ENCODE peak calls at places on chromosomes 5 and 9, in five cellular contexts. K, O, S, M and V are unnamed samples.

GRCh38 chr5:4862500-4862899 is 277.6 kb upstream of the ADAMTS16 start:
- DNase-seq in K (peak), S (peak), O (peak), M (peak), V (peak)

GRCh38 chr9:135494791-135495559 is 5.5 kb upstream of the MRPS2 start:
- DNase-seq in O (no peak), M (no peak), K (no peak), S (no peak), V (no peak)

GRCh38 chr9:98964911-98965336 is 21.2 kb downstream of the COL15A1 start:
- DNase-seq in K (peak), S (no peak), M (no peak), O (no peak), V (no peak)

GRCh38 chr9:38214441-38214840 is 145.4 kb upstream of the SHB start:
- DNase-seq in K (no peak), M (no peak), S (peak), O (no peak), V (no peak)

GRCh38 chr5:116395178-116395577 is 179.4 kb downstream of the SEMA6A start:
- DNase-seq in K (no peak), M (no peak), S (no peak), O (no peak), V (no peak)

GRCh38 chr9:76085596-76085995 is 195.1 kb downstream of the PCSK5 start:
- DNase-seq in O (no peak), K (no peak), M (no peak), S (no peak), V (no peak)

GRCh38 chr9:98807070-98807810 is at the start of gene GALNT12:
- DNase-seq in M (no peak), S (peak), K (peak), O (no peak), V (no peak)

GRCh38 chr9:89677696-89678393 is 73.0 kb downstream of the GADD45G start:
- DNase-seq in M (no peak), K (no peak), S (no peak), O (no peak), V (no peak)

GRCh38 chr5:133663380-133664054 is 51.2 kb upstream of the FSTL4 start:
- DNase-seq in K (no peak), M (no peak), S (no peak), O (no peak), V (no peak)

GRCh38 chr5:1118738-1119137 is 6.9 kb upstream of the SLC12A7 start:
- DNase-seq in M (no peak), O (no peak), S (peak), K (no peak), V (no peak)

GRCh38 chr5:56075361-56075760 is 80.6 kb upstream of the IL6ST start:
- DNase-seq in S (no peak), M (peak), O (peak), K (peak), V (peak)

GRCh38 chr9:78898239-78898638 is 601.3 kb downstream of the PSAT1 start:
- DNase-seq in M (peak), K (peak), O (no peak), S (no peak), V (peak)

GRCh38 chr9:34254141-34254913 is 74.7 kb downstream of the KIF24 start:
- DNase-seq in S (no peak), M (peak), O (peak), K (peak), V (peak)

GRCh38 chr9:112119225-112120045 is 55.7 kb downstream of the SUSD1 start:
- DNase-seq in O (peak), S (peak), K (no peak), M (peak), V (peak)

GRCh38 chr9:113638916-113639315 is 175.4 kb downstream of the RGS3 start:
- DNase-seq in K (no peak), S (no peak), M (no peak), O (no peak), V (no peak)

GRCh38 chr5:136030252-136030651 is 1.5 kb downstream of the TGFBI start:
- DNase-seq in M (no peak), S (no peak), K (no peak), O (no peak), V (no peak)

GRCh38 chr5:40646286-40646685 is 33.4 kb upstream of the PTGER4 start:
- DNase-seq in O (no peak), S (no peak), K (no peak), M (no peak), V (no peak)

GRCh38 chr5:40648150-40648549 is 31.6 kb upstream of the PTGER4 start:
- DNase-seq in O (no peak), S (no peak), M (no peak), K (no peak), V (no peak)

GRCh38 chr5:40652441-40653220 is 27.1 kb upstream of the PTGER4 start:
- DNase-seq in K (no peak), S (no peak), O (no peak), M (no peak), V (no peak)

GRCh38 chr5:40653221-40654022 is 26.3 kb upstream of the PTGER4 start:
- DNase-seq in M (no peak), O (no peak), K (no peak), S (no peak), V (no peak)

DNA sequence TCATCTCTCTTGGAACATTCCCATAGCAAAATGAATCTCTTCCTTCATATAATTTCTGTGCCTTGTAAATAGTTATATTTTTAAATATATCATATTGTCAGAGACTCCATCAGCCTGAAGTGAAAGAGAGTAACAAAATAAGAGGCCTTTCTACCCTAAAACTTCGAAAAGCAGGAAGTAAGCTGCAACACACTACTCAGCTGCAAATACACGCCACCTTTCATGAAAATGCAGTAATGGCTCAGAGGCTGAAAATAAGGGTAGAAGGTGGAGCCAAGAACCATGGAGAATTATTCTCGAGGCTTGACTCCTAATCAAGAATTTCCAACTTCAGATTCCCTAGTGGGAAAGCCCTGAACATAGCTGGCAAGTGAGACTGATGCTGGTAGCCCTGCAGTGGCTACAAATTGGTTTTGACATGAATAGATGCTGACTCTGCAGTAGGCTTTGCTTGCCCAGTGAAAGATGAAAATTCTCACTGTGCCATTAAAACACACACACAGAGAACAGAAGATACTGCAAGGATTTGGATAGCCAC is 30.2 kb upstream of the PTGER4 start:
- DNase-seq in M (no peak), O (no peak), K (no peak), S (no peak), V (no peak)
- H3K9ac ChIP-seq in M (no peak), O (no peak), K (no peak), S (no peak), V (no peak)

GRCh38 chr9:133875131-133875530 is 117.0 kb downstream of the VAV2 start:
- DNase-seq in K (no peak), O (no peak), S (no peak), M (no peak), V (no peak)

GRCh38 chr9:133873006-133873780 is 118.9 kb downstream of the VAV2 start:
- DNase-seq in K (no peak), S (no peak), M (no peak), O (peak), V (no peak)

GRCh38 chr9:133876144-133876543 is 116.0 kb downstream of the VAV2 start:
- DNase-seq in O (no peak), M (no peak), K (no peak), S (peak), V (no peak)

GRCh38 chr9:133874061-133874638 is 118.0 kb downstream of the VAV2 start:
- DNase-seq in K (peak), O (peak), S (peak), M (peak), V (peak)

DNA sequence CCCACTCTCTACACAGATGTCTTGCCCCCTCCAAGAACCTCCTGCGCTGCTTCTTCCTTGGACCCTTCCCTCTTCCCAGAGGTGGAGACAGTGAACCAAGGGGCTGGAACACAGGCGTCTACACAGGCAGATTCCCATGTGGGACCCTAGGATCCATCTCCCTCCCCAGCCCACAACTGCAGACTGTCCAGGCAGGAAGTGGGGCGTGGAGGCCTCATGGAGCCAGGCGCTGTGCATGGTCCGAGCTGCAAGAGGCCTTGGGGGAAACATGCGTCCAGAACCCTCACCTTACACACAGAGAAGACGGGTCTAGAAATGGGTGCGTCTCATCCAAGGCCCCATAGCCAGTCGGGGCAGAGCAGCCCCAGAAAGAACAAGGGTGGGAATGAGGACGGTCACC is 117.5 kb downstream of the VAV2 start:
- DNase-seq in O (no peak), S (no peak), M (no peak), K (no peak), V (no peak)
- H3K27ac ChIP-seq in O (peak), S (no peak), M (no peak), K (peak), V (peak)

GRCh38 chr9:18587988-18588387 is 114.0 kb downstream of the ADAMTSL1 start:
- DNase-seq in M (peak), O (no peak), S (no peak), K (peak), V (peak)
- H3K4me2 ChIP-seq in M (no peak), O (no peak), S (no peak), K (peak), V (peak)

DNA sequence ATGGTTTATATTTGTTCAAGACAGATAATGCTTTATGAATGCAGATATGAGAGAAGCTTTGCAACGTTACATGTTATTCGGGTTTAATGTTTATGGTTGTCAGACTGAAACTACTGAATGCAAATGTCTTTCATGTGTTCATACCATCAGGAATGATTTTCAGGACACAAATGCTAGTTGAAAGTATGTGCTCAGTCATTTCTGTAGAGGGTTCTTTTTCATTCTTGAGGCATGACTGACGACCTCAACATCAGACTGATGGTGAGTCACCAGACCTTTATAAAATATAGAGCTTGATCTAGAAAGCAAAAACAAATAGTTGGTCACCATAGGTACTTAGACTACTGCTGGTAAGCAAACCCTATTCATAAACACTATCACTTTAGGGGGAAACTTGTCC is 287.3 kb upstream of the NUDT12 start:
- DNase-seq in S (no peak), O (peak), M (peak), K (peak), V (peak)
- H3K9ac ChIP-seq in S (no peak), O (peak), M (no peak), K (no peak), V (peak)

DNA sequence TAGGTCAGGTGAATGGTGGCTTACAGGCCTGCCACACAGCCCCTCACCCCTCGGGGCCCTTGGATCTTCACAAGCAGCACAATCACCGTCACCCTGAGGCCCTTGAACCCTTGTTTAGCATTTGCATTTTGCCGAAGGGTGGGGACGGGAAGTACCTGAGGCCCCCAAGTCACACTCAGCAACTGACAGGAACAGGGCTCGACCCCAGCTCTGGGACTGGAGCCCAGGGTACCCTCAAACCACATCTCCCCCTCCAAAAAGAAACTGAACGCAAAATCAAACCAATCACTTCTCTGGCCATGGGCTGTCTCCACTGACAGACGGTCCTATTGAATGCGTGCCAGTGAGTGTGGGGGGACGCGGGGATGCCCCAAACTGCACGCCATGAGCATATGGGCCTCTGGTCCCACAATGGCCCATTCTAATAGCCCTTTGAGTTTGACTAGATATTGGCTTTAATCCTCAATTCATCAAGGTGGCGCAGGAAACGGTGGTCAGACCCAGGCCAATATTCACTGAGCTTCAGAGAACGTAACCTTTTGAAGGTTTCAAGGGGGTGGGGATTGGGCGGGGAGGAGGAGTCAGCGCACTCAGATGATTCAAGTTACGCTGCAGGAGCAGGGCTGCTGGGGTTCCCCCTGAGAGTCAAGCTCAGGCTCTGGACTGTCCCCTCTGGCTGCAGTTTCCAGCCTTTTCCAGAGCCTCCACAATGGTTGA is 176.0 kb downstream of the DAB2IP start:
- DNase-seq in S (no peak), O (no peak), M (no peak), K (no peak), V (no peak)
- H3K27ac ChIP-seq in S (no peak), O (no peak), M (no peak), K (no peak), V (no peak)

GRCh38 chr5:75045071-75045470 is 7.3 kb downstream of the GCNT4 start:
- DNase-seq in O (no peak), K (no peak), M (no peak), S (no peak), V (no peak)

GRCh38 chr5:75044406-75044805 is 8.0 kb downstream of the GCNT4 start:
- DNase-seq in K (peak), O (no peak), M (no peak), S (no peak), V (peak)

GRCh38 chr5:75046366-75047142 is 5.8 kb downstream of the GCNT4 start:
- DNase-seq in S (no peak), M (no peak), K (no peak), O (no peak), V (no peak)

GRCh38 chr5:75042511-75042910 is 9.8 kb downstream of the GCNT4 start:
- DNase-seq in S (no peak), O (no peak), K (no peak), M (no peak), V (no peak)

GRCh38 chr5:75043736-75044264 is 8.6 kb downstream of the GCNT4 start:
- DNase-seq in O (no peak), K (no peak), M (no peak), S (no peak), V (no peak)
- H3K4me2 ChIP-seq in O (no peak), K (no peak), M (no peak), S (no peak), V (no peak)

GRCh38 chr5:144484124-144484897 is 313.6 kb downstream of the KCTD16 start:
- DNase-seq in M (peak), S (peak), K (peak), O (peak), V (peak)

GRCh38 chr5:144487761-144488160 is 317.1 kb downstream of the KCTD16 start:
- DNase-seq in K (peak), S (no peak), M (no peak), O (no peak), V (no peak)

GRCh38 chr5:144485540-144485939 is 314.9 kb downstream of the KCTD16 start:
- DNase-seq in M (no peak), O (no peak), K (no peak), S (no peak), V (no peak)

DNA sequence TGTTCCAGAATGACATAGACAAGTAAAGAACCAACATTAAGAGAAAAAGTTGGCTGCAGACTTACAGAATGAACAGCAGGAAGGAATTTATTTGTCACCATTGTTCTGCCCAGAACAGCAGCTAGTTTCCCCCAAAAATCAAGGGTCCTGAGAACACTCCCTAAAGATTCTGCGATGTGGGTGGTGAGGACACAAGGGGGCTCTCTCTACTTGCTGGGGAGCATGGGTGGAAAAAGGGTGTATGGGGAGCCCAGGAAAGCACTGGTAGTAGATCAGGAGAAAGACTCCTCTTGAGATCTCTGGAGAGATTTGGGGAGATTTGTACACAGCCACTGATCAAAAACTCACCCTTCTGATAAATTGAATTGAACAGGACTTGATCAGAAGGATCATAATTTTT is 316.5 kb downstream of the KCTD16 start:
- DNase-seq in O (no peak), K (no peak), S (peak), M (no peak), V (no peak)
- H3K9ac ChIP-seq in O (no peak), K (no peak), S (peak), M (no peak), V (no peak)

GRCh38 chr5:150341331-150341730 is 16.2 kb upstream of the TCOF1 start:
- DNase-seq in S (no peak), O (no peak), K (no peak), M (no peak), V (no peak)

GRCh38 chr5:150340614-150341265 is 16.8 kb upstream of the TCOF1 start:
- DNase-seq in M (no peak), S (no peak), K (no peak), O (no peak), V (no peak)

GRCh38 chr5:150343994-150344393 is 13.5 kb upstream of the TCOF1 start:
- DNase-seq in K (no peak), S (no peak), O (no peak), M (no peak), V (no peak)

GRCh38 chr5:150342583-150342982 is 14.9 kb upstream of the TCOF1 start:
- DNase-seq in S (no peak), M (no peak), K (no peak), O (peak), V (no peak)

DNA sequence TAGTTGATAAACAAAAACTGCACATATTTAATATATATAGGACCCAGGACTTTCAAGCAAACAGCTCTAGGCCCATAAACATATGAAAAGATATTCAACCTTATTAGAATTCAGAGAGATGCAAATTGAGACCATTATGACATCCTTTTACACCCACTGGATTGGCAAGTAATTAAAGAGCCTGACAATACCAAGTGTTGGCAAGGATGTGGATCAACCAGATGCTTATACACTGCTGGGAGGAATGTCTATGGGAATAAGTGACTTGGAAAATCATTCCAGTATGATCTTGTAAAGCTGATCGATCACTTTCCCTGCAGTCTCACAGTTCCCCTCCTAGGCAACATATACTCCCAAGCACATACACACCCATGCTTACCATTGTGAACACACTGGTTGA is 15.5 kb upstream of the TCOF1 start:
- DNase-seq in K (no peak), M (no peak), S (no peak), O (no peak), V (no peak)
- H3K27ac ChIP-seq in K (no peak), M (no peak), S (no peak), O (no peak), V (no peak)

GRCh38 chr9:84772511-84772910 is 103.0 kb downstream of the NTRK2 start:
- DNase-seq in K (no peak), S (no peak), O (no peak), M (peak), V (peak)
- H3K4me2 ChIP-seq in K (no peak), S (no peak), O (no peak), M (no peak), V (peak)

GRCh38 chr9:16803648-16804047 is 66.8 kb downstream of the BNC2 start:
- DNase-seq in S (no peak), O (no peak), K (no peak), M (no peak), V (no peak)

GRCh38 chr9:16811987-16812685 is 58.3 kb downstream of the BNC2 start:
- DNase-seq in M (no peak), K (no peak), O (no peak), S (no peak), V (no peak)

GRCh38 chr9:16809912-16810610 is 60.4 kb downstream of the BNC2 start:
- DNase-seq in S (peak), M (no peak), K (no peak), O (no peak), V (no peak)

GRCh38 chr9:16806674-16807073 is 63.8 kb downstream of the BNC2 start:
- DNase-seq in K (no peak), M (no peak), S (no peak), O (no peak), V (no peak)
- H3K9ac ChIP-seq in K (no peak), M (no peak), S (no peak), O (no peak), V (no peak)